ENCODE peak calls at places on chromosomes 2 and 18, in ten cellular contexts. J is fibroblast of the aortic adventitia; U is activated T-helper 1 cell treated with Interleukin-2 at 50 U/mL for 16 hours; M is HTR-8/SVneo; S is cerebellum; O is NCI-H2029; W is left ventricle myocardium inferior; P is CD4-positive, alpha-beta memory T cell; T is uterus; V is fibroblast of the conjunctiva. L is an unnamed sample.

GRCh38 chr2:72141032-72141645 is 6.5 kb downstream of the CYP26B1 start:
- DNase-seq in J (no peak), U (no peak), M (no peak), S (no peak), O (no peak), W (peak; percentile 9), P (no peak), T (peak; percentile 8), V (no peak), L (no peak)

GRCh38 chr18:73365018-73365417 is 497.2 kb upstream of the NETO1 start:
- DNase-seq in J (peak; percentile 67), U (no peak), M (no peak), S (no peak), O (no peak), W (no peak), P (no peak), T (no peak), V (peak; percentile 61), L (peak; percentile 93)

GRCh38 chr2:118380915-118381653 is 292.8 kb downstream of the INSIG2 start:
- DNase-seq in J (no peak), U (no peak), M (no peak), S (no peak), O (no peak), W (no peak), P (no peak), T (no peak), V (no peak), L (peak; percentile 23)

GRCh38 chr2:38690499-38691420 is 24.8 kb downstream of the GALM start:
- DNase-seq in J (peak; percentile 88), U (no peak), M (peak; percentile 93), S (no peak), O (no peak), W (no peak), P (no peak), T (no peak), V (peak; percentile 64), L (peak; percentile 92)

GRCh38 chr18:1311376-1311775 is 406.7 kb downstream of the ADCYAP1 start:
- DNase-seq in J (no peak), U (no peak), M (no peak), S (no peak), O (no peak), W (no peak), P (no peak), T (no peak), V (no peak), L (no peak)

GRCh38 chr2:233501198-233502076 is 65.1 kb downstream of the USP40 start:
- DNase-seq in J (peak; percentile 35), U (no peak), M (no peak), S (no peak), O (no peak), W (no peak), P (no peak), T (no peak), V (no peak), L (peak; percentile 63)

GRCh38 chr2:159065313-159065712 is 96.9 kb downstream of the TANC1 start:
- DNase-seq in J (peak; percentile 42), U (no peak), M (no peak), S (no peak), O (no peak), W (no peak), P (no peak), T (no peak), V (no peak), L (no peak)

GRCh38 chr18:74836296-74837139 is 238.8 kb downstream of the ZNF407 start:
- DNase-seq in J (peak; percentile 40), U (no peak), M (no peak), S (peak; percentile 35), O (peak; percentile 5), W (peak; percentile 22), P (no peak), T (no peak), V (no peak), L (peak; percentile 45)

GRCh38 chr2:239602290-239603282 is 201.8 kb upstream of the HDAC4 start:
- DNase-seq in J (no peak), U (no peak), M (no peak), S (no peak), O (no peak), W (no peak), P (no peak), T (peak; percentile 8), V (no peak), L (no peak)

L was measured in fibroblast of mammary gland.